ENCODE peak calls at places on chromosomes 13 and 19, in seven cellular contexts. T is astrocyte of the cerebellum, E is fibroblast of lung, J is lower leg skin, S is foreskin fibroblast, V is OCI-LY7, Q is PC-9. L is an unnamed sample.

GRCh38 chr13:97005631-97006262 is 11.5 kb upstream of the OXGR1 start:
- DNase-seq in T (no peak), E (peak; percentile 63), S (peak; percentile 77), Q (peak; percentile 54), J (no peak), V (no peak), L (no peak)

GRCh38 chr13:23752111-23753001 is 136.8 kb downstream of the MIPEP start:
- DNase-seq in J (no peak), V (peak; percentile 41), Q (no peak), S (peak; percentile 16), T (no peak), E (peak; percentile 44), L (no peak)

GRCh38 chr13:21009036-21009435 is 52.4 kb downstream of the LATS2 start:
- DNase-seq in T (no peak), S (no peak), E (no peak), V (no peak), Q (no peak), J (no peak), L (no peak)

GRCh38 chr13:110652755-110653154 is 37.4 kb downstream of the NAXD start:
- DNase-seq in J (no peak), S (no peak), Q (no peak), E (no peak), V (no peak), T (no peak), L (no peak)

GRCh38 chr13:36753176-36753575 is 65.8 kb upstream of the RFXAP start:
- DNase-seq in J (no peak), T (no peak), V (no peak), E (no peak), Q (no peak), S (no peak), L (no peak)

GRCh38 chr13:111092685-111093084 is 22.4 kb upstream of the ARHGEF7 start:
- DNase-seq in Q (no peak), J (no peak), E (no peak), V (no peak), S (no peak), T (no peak), L (no peak)

GRCh38 chr19:14542721-14543328 is 13.4 kb downstream of the TECR start:
- DNase-seq in T (no peak), J (no peak), E (no peak), V (no peak), S (peak; percentile 74), Q (no peak), L (peak; percentile 31)

GRCh38 chr19:51002542-51003311 is 1.3 kb upstream of the KLK8 start:
- DNase-seq in Q (peak; percentile 94), S (no peak), T (no peak), E (no peak), J (peak; percentile 82), V (peak; percentile 25), L (no peak)

GRCh38 chr19:14686411-14686810 is 3.4 kb upstream of the ZNF333 start:
- DNase-seq in T (no peak), Q (peak; percentile 46), E (peak; percentile 38), J (no peak), V (peak; percentile 69), S (peak; percentile 37), L (no peak)

GRCh38 chr13:31965361-31966066 is 66.1 kb upstream of the FRY start:
- DNase-seq in T (peak; percentile 61), V (no peak), S (peak; percentile 28), Q (peak; percentile 52), J (no peak), E (peak; percentile 43), L (no peak)

GRCh38 chr13:32881792-32882175 is 134.4 kb upstream of the KL start:
- DNase-seq in V (no peak), T (no peak), E (no peak), S (no peak), J (no peak), Q (no peak), L (no peak)

GRCh38 chr19:16342002-16342715 is 17.5 kb downstream of the KLF2 start:
- DNase-seq in V (peak; percentile 73), J (peak; percentile 63), E (no peak), T (no peak), Q (no peak), S (peak; percentile 41), L (no peak)

GRCh38 chr13:101170306-101170705 is 246.0 kb downstream of the NALCN start:
- DNase-seq in E (no peak), S (no peak), Q (no peak), T (no peak), V (no peak), J (no peak), L (no peak)

GRCh38 chr13:78602561-78603239 is 652 bp downstream of the POU4F1 start:
- DNase-seq in S (peak; percentile 15), J (no peak), E (peak; percentile 14), Q (no peak), V (peak; percentile 23), T (no peak), L (no peak)

GRCh38 chr13:39875583-39875982 is 220.1 kb downstream of the COG6 start:
- DNase-seq in Q (no peak), S (peak; percentile 33), V (no peak), T (no peak), J (no peak), E (no peak), L (no peak)

GRCh38 chr13:50375792-50376191 is 360.5 kb downstream of the KCNRG start:
- DNase-seq in J (no peak), Q (no peak), S (peak; percentile 80), E (peak; percentile 51), V (peak; percentile 39), T (no peak), L (no peak)

GRCh38 chr19:35755160-35755549 is 1.7 kb downstream of the HSPB6 start:
- DNase-seq in S (no peak), E (no peak), Q (no peak), V (no peak), T (no peak), J (no peak), L (no peak)
- H3K4me3 ChIP-seq in S (peak overlapping the region; percentile 77), E (peak overlapping the region; percentile 83), Q (no peak overlapping the region), V (no peak overlapping the region), T (no peak overlapping the region), J (no peak overlapping the region), L (peak overlapping the region; percentile 52)

GRCh38 chr19:54411033-54411432 is 4.2 kb upstream of the TTYH1 start:
- DNase-seq in E (no peak), V (no peak), T (no peak), S (no peak), Q (no peak), J (no peak), L (no peak)

GRCh38 chr19:54405628-54406027 is 9.6 kb upstream of the TTYH1 start:
- DNase-seq in J (no peak), T (no peak), E (no peak), V (no peak), S (no peak), Q (no peak), L (no peak)

GRCh38 chr19:54412877-54413276 is 2.4 kb upstream of the TTYH1 start:
- DNase-seq in V (no peak), Q (no peak), S (no peak), E (no peak), J (no peak), T (no peak), L (no peak)

GRCh38 chr19:54407780-54408179 is 7.5 kb upstream of the TTYH1 start:
- DNase-seq in E (no peak), J (no peak), V (no peak), S (no peak), T (no peak), Q (no peak), L (no peak)

GRCh38 chr19:54408627-54409026 is 6.6 kb upstream of the TTYH1 start:
- DNase-seq in T (no peak), V (no peak), S (no peak), E (no peak), Q (no peak), J (no peak), L (no peak)
- TF ChIP-seq CTCF in T (no peak), V (no peak), S (no peak), E (no peak), Q (no peak), J (no peak), L (no peak)

GRCh38 chr13:98301721-98302120 is 124.7 kb upstream of the RNF113B start:
- DNase-seq in J (no peak), T (peak; percentile 22), S (no peak), V (no peak), Q (peak; percentile 88), E (peak; percentile 68), L (no peak)
- H3K4me3 ChIP-seq in J (no peak overlapping the region), T (no peak overlapping the region), S (no peak overlapping the region), V (no peak overlapping the region), Q (peak overlapping the region; percentile 40), E (no peak overlapping the region), L (no peak overlapping the region)

GRCh38 chr13:59477011-59477410 is 686.7 kb downstream of the DIAPH3 start:
- DNase-seq in V (peak; percentile 5), Q (no peak), S (no peak), J (no peak), T (no peak), E (no peak), L (no peak)
- TF ChIP-seq CTCF in V (peak; percentile 71), Q (peak; percentile 30), S (peak; percentile 12), J (no peak), T (peak; percentile 30), E (peak; percentile 35), L (peak; percentile 15)

GRCh38 chr13:112766336-112766735 is 76.5 kb downstream of the ATP11A start:
- DNase-seq in T (no peak), V (no peak), E (no peak), S (no peak), J (no peak), Q (no peak), L (no peak)

GRCh38 chr13:112765734-112766133 is 75.9 kb downstream of the ATP11A start:
- DNase-seq in J (no peak), V (no peak), Q (no peak), S (no peak), E (no peak), T (no peak), L (no peak)

GRCh38 chr13:112768795-112769411 is 79.1 kb downstream of the ATP11A start:
- DNase-seq in V (no peak), S (no peak), Q (no peak), E (no peak), J (no peak), T (no peak), L (no peak)

GRCh38 chr13:112769615-112770014 is 79.8 kb downstream of the ATP11A start:
- DNase-seq in E (no peak), V (no peak), S (no peak), Q (no peak), T (no peak), J (no peak), L (no peak)

DNA sequence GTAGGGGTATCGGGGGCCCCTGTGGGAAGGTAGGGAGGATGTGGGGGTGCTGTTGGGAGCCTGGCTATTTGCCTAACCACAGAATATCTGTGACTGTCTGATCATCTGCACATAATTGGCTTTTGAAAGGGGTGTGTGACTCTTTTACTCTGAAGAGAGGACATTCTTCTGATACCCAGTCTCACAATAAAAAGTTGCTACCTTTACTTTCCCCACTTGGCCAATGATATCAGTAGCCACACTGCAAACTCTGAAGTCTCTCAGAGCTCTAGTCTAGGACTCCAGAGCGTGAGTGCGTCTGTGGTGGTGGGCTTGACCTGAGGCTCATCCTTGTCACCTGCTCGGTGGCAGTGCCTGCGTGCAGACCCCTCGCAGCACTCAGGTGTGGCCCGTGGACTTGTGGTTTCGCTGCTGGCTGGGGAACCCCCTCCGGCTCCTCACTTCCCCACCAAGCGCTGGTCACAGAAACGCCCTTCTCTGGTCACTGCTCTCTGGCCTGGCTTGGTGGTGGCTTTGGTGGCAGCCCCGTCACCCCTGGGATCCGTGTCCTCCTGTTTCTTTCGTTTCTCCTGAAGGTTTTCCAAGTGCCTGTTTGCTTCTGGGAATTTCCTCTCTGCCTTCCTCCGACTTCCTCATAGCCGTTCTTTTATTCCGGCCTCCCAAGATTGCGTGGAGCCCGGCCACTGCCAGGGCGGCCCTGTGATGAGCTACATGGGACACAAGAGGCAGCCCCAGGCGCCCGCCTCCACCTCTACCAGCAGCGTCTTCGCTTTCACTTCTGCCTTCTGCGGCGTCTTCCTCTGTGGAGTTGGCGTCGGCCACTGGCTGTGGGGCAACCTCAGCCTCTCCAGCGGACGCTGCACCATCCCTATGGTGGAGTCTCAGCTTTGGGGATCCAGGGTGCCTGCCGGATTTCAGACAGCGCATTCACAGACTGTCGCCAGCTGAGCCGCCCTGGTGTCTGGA is 78.0 kb downstream of the ATP11A start:
- DNase-seq in S (no peak), V (no peak), Q (no peak), J (peak; percentile 38), E (no peak), T (no peak), L (no peak)
- H3K4me3 ChIP-seq in S (no peak overlapping the region), V (no peak overlapping the region), Q (no peak overlapping the region), J (no peak overlapping the region), E (no peak overlapping the region), T (no peak overlapping the region), L (no peak overlapping the region)

L was measured in BJ.